ENCODE peak calls at places on chromosomes 11 and 22, in four cellular contexts. One of them, this sample, is unnamed.

GRCh38 chr22:40679249-40679963 is at the start of gene MCHR1:
- DNase-seq in midbrain: no peak
- DNase-seq in stimulated activated CD4-positive, alpha-beta T cell treated with anti-CD3 and anti-CD28 coated beads, Interleukin-1b, Interleukin-23, amount 100 ng/mL, for 24 hours: no peak
- DNase-seq in AG09319: no peak
- DNase-seq in this sample: no peak

GRCh38 chr11:126336065-126336464 is 19.4 kb upstream of the ST3GAL4 start:
- DNase-seq in midbrain: no peak
- DNase-seq in stimulated activated CD4-positive, alpha-beta T cell treated with anti-CD3 and anti-CD28 coated beads, Interleukin-1b, Interleukin-23, amount 100 ng/mL, for 24 hours: no peak
- DNase-seq in AG09319: no peak
- DNase-seq in this sample: no peak

GRCh38 chr11:18419040-18419439 is 6.9 kb downstream of the LDHC start:
- DNase-seq in midbrain: no peak
- DNase-seq in AG09319: no peak
- DNase-seq in stimulated activated CD4-positive, alpha-beta T cell treated with anti-CD3 and anti-CD28 coated beads, Interleukin-1b, Interleukin-23, amount 100 ng/mL, for 24 hours: no peak
- DNase-seq in this sample: no peak

GRCh38 chr11:61587951-61588695 is 7.2 kb upstream of the SYT7 start:
- DNase-seq in AG09319: no peak
- DNase-seq in stimulated activated CD4-positive, alpha-beta T cell treated with anti-CD3 and anti-CD28 coated beads, Interleukin-1b, Interleukin-23, amount 100 ng/mL, for 24 hours: peak
- DNase-seq in midbrain: no peak
- DNase-seq in this sample: peak

GRCh38 chr11:76203131-76203925 is 3.0 kb downstream of the WNT11 start:
- DNase-seq in AG09319: no peak
- DNase-seq in midbrain: no peak
- DNase-seq in stimulated activated CD4-positive, alpha-beta T cell treated with anti-CD3 and anti-CD28 coated beads, Interleukin-1b, Interleukin-23, amount 100 ng/mL, for 24 hours: no peak
- DNase-seq in this sample: no peak

GRCh38 chr11:117458275-117459120 is 130.8 kb downstream of the CEP164 start:
- DNase-seq in stimulated activated CD4-positive, alpha-beta T cell treated with anti-CD3 and anti-CD28 coated beads, Interleukin-1b, Interleukin-23, amount 100 ng/mL, for 24 hours: peak
- DNase-seq in AG09319: no peak
- DNase-seq in midbrain: no peak
- DNase-seq in this sample: peak

GRCh38 chr11:58028687-58029411 is 1.9 kb upstream of the OR6Q1 start:
- DNase-seq in stimulated activated CD4-positive, alpha-beta T cell treated with anti-CD3 and anti-CD28 coated beads, Interleukin-1b, Interleukin-23, amount 100 ng/mL, for 24 hours: no peak
- DNase-seq in AG09319: no peak
- DNase-seq in midbrain: peak
- DNase-seq in this sample: no peak

GRCh38 chr11:127034973-127035372 is 34.4 kb upstream of the KIRREL3 start:
- DNase-seq in midbrain: no peak
- DNase-seq in AG09319: no peak
- DNase-seq in stimulated activated CD4-positive, alpha-beta T cell treated with anti-CD3 and anti-CD28 coated beads, Interleukin-1b, Interleukin-23, amount 100 ng/mL, for 24 hours: no peak
- DNase-seq in this sample: no peak

GRCh38 chr22:24376002-24376401 is 51.4 kb upstream of the ADORA2A start:
- DNase-seq in AG09319: no peak
- DNase-seq in stimulated activated CD4-positive, alpha-beta T cell treated with anti-CD3 and anti-CD28 coated beads, Interleukin-1b, Interleukin-23, amount 100 ng/mL, for 24 hours: no peak
- DNase-seq in midbrain: no peak
- DNase-seq in this sample: no peak

GRCh38 chr11:12189543-12190235 is 79.3 kb downstream of the MICAL2 start:
- DNase-seq in AG09319: no peak
- DNase-seq in stimulated activated CD4-positive, alpha-beta T cell treated with anti-CD3 and anti-CD28 coated beads, Interleukin-1b, Interleukin-23, amount 100 ng/mL, for 24 hours: no peak
- DNase-seq in midbrain: no peak
- DNase-seq in this sample: no peak

GRCh38 chr11:134027671-134028070 is 41.2 kb upstream of the JAM3 start:
- DNase-seq in AG09319: no peak
- DNase-seq in midbrain: no peak
- DNase-seq in stimulated activated CD4-positive, alpha-beta T cell treated with anti-CD3 and anti-CD28 coated beads, Interleukin-1b, Interleukin-23, amount 100 ng/mL, for 24 hours: no peak
- DNase-seq in this sample: no peak

GRCh38 chr22:30025187-30025586 is 55.1 kb upstream of the HORMAD2 start:
- DNase-seq in stimulated activated CD4-positive, alpha-beta T cell treated with anti-CD3 and anti-CD28 coated beads, Interleukin-1b, Interleukin-23, amount 100 ng/mL, for 24 hours: no peak
- DNase-seq in AG09319: no peak
- DNase-seq in midbrain: no peak
- DNase-seq in this sample: no peak

GRCh38 chr22:30261134-30261533 is 5.5 kb downstream of the OSM start:
- DNase-seq in midbrain: no peak
- DNase-seq in AG09319: no peak
- DNase-seq in stimulated activated CD4-positive, alpha-beta T cell treated with anti-CD3 and anti-CD28 coated beads, Interleukin-1b, Interleukin-23, amount 100 ng/mL, for 24 hours: no peak
- DNase-seq in this sample: no peak

GRCh38 chr22:49676783-49677494 is 150.7 kb downstream of the BRD1 start:
- DNase-seq in midbrain: no peak
- DNase-seq in stimulated activated CD4-positive, alpha-beta T cell treated with anti-CD3 and anti-CD28 coated beads, Interleukin-1b, Interleukin-23, amount 100 ng/mL, for 24 hours: no peak
- DNase-seq in AG09319: no peak
- DNase-seq in this sample: no peak

GRCh38 chr11:132685174-132685611 is 847.1 kb downstream of the OPCML start:
- DNase-seq in midbrain: no peak
- DNase-seq in stimulated activated CD4-positive, alpha-beta T cell treated with anti-CD3 and anti-CD28 coated beads, Interleukin-1b, Interleukin-23, amount 100 ng/mL, for 24 hours: no peak
- DNase-seq in AG09319: peak
- DNase-seq in this sample: no peak

GRCh38 chr22:25051983-25052710 is 99.6 kb downstream of the KIAA1671 start:
- DNase-seq in stimulated activated CD4-positive, alpha-beta T cell treated with anti-CD3 and anti-CD28 coated beads, Interleukin-1b, Interleukin-23, amount 100 ng/mL, for 24 hours: no peak
- DNase-seq in midbrain: no peak
- DNase-seq in AG09319: no peak
- DNase-seq in this sample: no peak

GRCh38 chr11:114058026-114058706 is 1.3 kb upstream of the ZBTB16 start:
- DNase-seq in stimulated activated CD4-positive, alpha-beta T cell treated with anti-CD3 and anti-CD28 coated beads, Interleukin-1b, Interleukin-23, amount 100 ng/mL, for 24 hours: no peak
- DNase-seq in AG09319: no peak
- DNase-seq in midbrain: no peak
- DNase-seq in this sample: no peak

GRCh38 chr22:36452473-36453265 is 28.8 kb downstream of the TXN2 start:
- DNase-seq in stimulated activated CD4-positive, alpha-beta T cell treated with anti-CD3 and anti-CD28 coated beads, Interleukin-1b, Interleukin-23, amount 100 ng/mL, for 24 hours: no peak
- DNase-seq in midbrain: no peak
- DNase-seq in AG09319: no peak
- DNase-seq in this sample: no peak